ENCODE peak calls at places on chromosomes 3 and 15, in six cellular contexts. A, M, T, S, Y and C are unnamed samples.

GRCh38 chr3:131850223-131850622 is 184.6 kb downstream of the CPNE4 start:
- DNase-seq in A (no peak), M (no peak), T (no peak), S (no peak), Y (no peak), C (no peak)

GRCh38 chr15:34701536-34701935 is 53.3 kb downstream of the GJD2 start:
- DNase-seq in A (no peak), M (no peak), T (no peak), S (no peak), Y (no peak), C (no peak)

GRCh38 chr15:19973718-19974117 is 567.9 kb downstream of the GOLGA6L6 start:
- DNase-seq in A (no peak), M (no peak), T (no peak), S (no peak), Y (no peak), C (no peak)

GRCh38 chr3:137105277-137105977 is 147.6 kb downstream of the IL20RB start:
- DNase-seq in A (peak; percentile 56), M (peak; percentile 10), T (peak; percentile 6), S (peak; percentile 29), Y (no peak), C (peak; percentile 73)

GRCh38 chr15:70308011-70308761 is 210.5 kb upstream of the TLE3 start:
- DNase-seq in A (peak; percentile 62), M (no peak), T (no peak), S (peak; percentile 38), Y (no peak), C (no peak)

GRCh38 chr3:56818156-56818985 is 16.6 kb upstream of the ARHGEF3 start:
- DNase-seq in A (no peak), M (no peak), T (no peak), S (no peak), Y (no peak), C (no peak)

GRCh38 chr15:101250331-101250730 is 1.5 kb downstream of the CHSY1 start:
- DNase-seq in A (no peak), M (peak; percentile 67), T (no peak), S (no peak), Y (no peak), C (peak; percentile 64)

GRCh38 chr3:73529280-73530029 is 95.3 kb downstream of the PDZRN3 start:
- DNase-seq in A (no peak), M (no peak), T (no peak), S (no peak), Y (no peak), C (no peak)

GRCh38 chr3:127624074-127624473 is 4.9 kb upstream of the PODXL2 start:
- DNase-seq in A (no peak), M (no peak), T (no peak), S (no peak), Y (no peak), C (no peak)

GRCh38 chr3:51932471-51933370 is 9.0 kb downstream of the RRP9 start:
- DNase-seq in A (no peak), M (no peak), T (no peak), S (no peak), Y (no peak), C (no peak)

GRCh38 chr15:70701891-70702568 is 61.3 kb downstream of the UACA start:
- DNase-seq in A (no peak), M (no peak), T (no peak), S (peak; percentile 37), Y (no peak), C (peak; percentile 56)

GRCh38 chr3:66431494-66431893 is 69.3 kb downstream of the LRIG1 start:
- DNase-seq in A (no peak), M (peak; percentile 48), T (no peak), S (no peak), Y (no peak), C (no peak)

GRCh38 chr15:31402511-31403056 is 75.9 kb downstream of the KLF13 start:
- DNase-seq in A (no peak), M (peak; percentile 84), T (no peak), S (no peak), Y (no peak), C (no peak)

GRCh38 chr15:79442911-79443310 is 10.8 kb downstream of the MINAR1 start:
- DNase-seq in A (no peak), M (no peak), T (no peak), S (no peak), Y (no peak), C (no peak)

GRCh38 chr3:4740397-4741105 is 238.7 kb upstream of the BHLHE40 start:
- DNase-seq in A (no peak), M (no peak), T (no peak), S (no peak), Y (no peak), C (no peak)

GRCh38 chr3:8768364-8769087 is 887 bp downstream of the OXTR start:
- DNase-seq in A (peak; percentile 75), M (peak; percentile 47), T (no peak), S (no peak), Y (no peak), C (no peak)